ENCODE peak calls at places on chromosomes 5 and 9, in seven cellular contexts. Y is effector memory CD4-positive, alpha-beta T cell; Q is foreskin fibroblast; J is neural progenitor cell; H is heart left ventricle; V is activated effector memory CD4-positive, alpha-beta T cell treated with anti-CD3 and anti-CD28 coated beads, Interleukin-2, amount 50 U/mL, for 16 hours; I is stimulated activated CD8-positive, alpha-beta memory T cell treated with anti-CD3 and anti-CD28 coated beads, Interleukin-15, amount 100 ng/mL, for 24 hours. U is an unnamed sample.

GRCh38 chr5:3349704-3350565 is 245.7 kb upstream of the IRX1 start:
- DNase-seq in Q (no peak), J (no peak), V (no peak), Y (no peak), I (no peak), H (no peak), U (no peak)

GRCh38 chr5:134874831-134875655 is 872 bp downstream of the TXNDC15 start:
- DNase-seq in H (peak), V (peak), Y (no peak), I (no peak), Q (peak), J (peak), U (peak)

GRCh38 chr5:149338364-149338763 is 6.9 kb upstream of the GRPEL2 start:
- DNase-seq in H (no peak), Y (no peak), J (no peak), V (no peak), I (no peak), Q (no peak), U (no peak)

GRCh38 chr5:18772475-18772874 is 1138.2 kb downstream of the TAF11L14 start:
- DNase-seq in H (no peak), I (no peak), Q (no peak), J (peak), Y (no peak), V (no peak), U (no peak)

GRCh38 chr9:126157826-126158431 is 168.7 kb upstream of the MVB12B start:
- DNase-seq in I (no peak), H (no peak), V (no peak), J (no peak), Q (no peak), Y (no peak), U (no peak)

GRCh38 chr9:5510360-5510931 is at the start of gene PDCD1LG2:
- DNase-seq in I (no peak), J (no peak), Y (no peak), V (peak), Q (peak), H (no peak), U (no peak)

GRCh38 chr5:164013077-164013670 is 507.8 kb downstream of the MAT2B start:
- DNase-seq in Y (no peak), J (peak), I (no peak), H (peak), Q (peak), V (no peak), U (peak)

GRCh38 chr9:113955076-113955752 is 79.1 kb downstream of the ZNF618 start:
- DNase-seq in J (no peak), H (no peak), Y (no peak), I (no peak), V (no peak), Q (peak), U (peak)

GRCh38 chr5:9774472-9775079 is 144.4 kb upstream of the TAS2R1 start:
- DNase-seq in V (no peak), H (no peak), I (no peak), Q (peak), J (peak), Y (no peak), U (no peak)

GRCh38 chr5:86880785-86881492 is 263.2 kb downstream of the COX7C start:
- DNase-seq in H (peak), I (peak), J (peak), V (no peak), Y (no peak), Q (peak), U (peak)

GRCh38 chr9:73782166-73782565 is 630.5 kb downstream of the ANXA1 start:
- DNase-seq in I (no peak), Y (no peak), Q (peak), J (no peak), H (no peak), V (no peak), U (no peak)

GRCh38 chr5:135584918-135585317 is 6.1 kb upstream of the CXCL14 start:
- DNase-seq in J (no peak), V (no peak), Y (no peak), H (no peak), Q (no peak), I (no peak), U (no peak)

GRCh38 chr9:76887003-76887821 is 18.7 kb downstream of the PRUNE2 start:
- DNase-seq in I (no peak), V (no peak), H (no peak), Q (peak), J (no peak), Y (no peak), U (no peak)

GRCh38 chr5:83744851-83745250 is 24.2 kb upstream of the HAPLN1 start:
- DNase-seq in V (no peak), J (no peak), Y (no peak), H (no peak), Q (no peak), I (no peak), U (no peak)

GRCh38 chr5:144156767-144157171 is 13.7 kb downstream of the YIPF5 start:
- DNase-seq in Y (no peak), V (no peak), Q (peak), I (no peak), J (no peak), H (no peak), U (no peak)

GRCh38 chr9:33924978-33925797 is 108.2 kb downstream of the UBE2R2 start:
- DNase-seq in Q (peak), I (no peak), J (peak), H (peak), Y (no peak), V (no peak), U (peak)

GRCh38 chr9:130423272-130423671 is 21.5 kb upstream of the ASS1 start:
- DNase-seq in V (no peak), I (no peak), H (peak), Q (peak), J (no peak), Y (no peak), U (no peak)

GRCh38 chr5:34655354-34655991 is 655 bp upstream of the RAI14 start:
- DNase-seq in Y (no peak), I (no peak), V (peak), Q (peak), J (peak), H (peak), U (peak)

GRCh38 chr9:214488-215448 is at the start of gene DOCK8:
- DNase-seq in Q (peak), Y (peak), I (peak), H (peak), V (peak), J (peak), U (no peak)

GRCh38 chr9:129608561-129609481 is 12.1 kb downstream of the C9orf50 start:
- DNase-seq in J (no peak), Y (no peak), Q (no peak), H (no peak), V (no peak), I (no peak), U (no peak)

GRCh38 chr5:168666356-168666755 is 87.2 kb upstream of the PANK3 start:
- DNase-seq in I (no peak), Y (no peak), H (no peak), V (peak), Q (no peak), J (no peak), U (no peak)

GRCh38 chr9:4126996-4127395 is 172.9 kb downstream of the GLIS3 start:
- DNase-seq in Y (no peak), V (no peak), H (no peak), I (no peak), Q (peak), J (no peak), U (no peak)

GRCh38 chr5:94021246-94021645 is 279.8 kb upstream of the POU5F2 start:
- DNase-seq in J (no peak), Q (peak), I (no peak), Y (no peak), V (no peak), H (no peak), U (peak)